ENCODE peak calls at places on chromosomes 4 and X, in ten cellular contexts. D is NCI-H2029; Q is NCI-H1417; C is stimulated activated CD4-positive, alpha-beta T cell treated with anti-CD3 and anti-CD28 coated beads, Interleukin-1b, Interleukin-23, amount 100 ng/mL, for 24 hours; K is natural killer cell; L is HEK293T; J is heart left ventricle; G is T-cell; B is left ventricle myocardium inferior; E is mesendoderm. N is an unnamed sample.

GRCh38 chr4:123649644-123650356 is 253.2 kb downstream of the SPRY1 start:
- DNase-seq in D (peak; percentile 49), Q (peak; percentile 78), C (no peak), K (no peak), L (peak; percentile 42), J (no peak), G (no peak), B (no peak), E (peak; percentile 71), N (peak; percentile 77)

GRCh38 chrX:2696698-2697215 is 5.7 kb downstream of the CD99 start:
- DNase-seq in D (no peak), Q (no peak), C (no peak), K (no peak), L (no peak), J (no peak), G (peak; percentile 37), B (no peak), E (no peak), N (peak; percentile 93)

GRCh38 chrX:102858826-102859627 is 78.0 kb upstream of the RAB40AL start:
- DNase-seq in D (no peak), Q (no peak), C (no peak), K (no peak), L (no peak), J (no peak), G (no peak), B (no peak), E (peak; percentile 72), N (peak; percentile 31)

GRCh38 chr4:41438564-41438963 is 99.4 kb upstream of the LIMCH1 start:
- DNase-seq in D (no peak), Q (no peak), C (no peak), K (no peak), L (no peak), J (no peak), G (no peak), B (no peak), E (no peak), N (no peak)

GRCh38 chrX:93419642-93420041 is 253.7 kb downstream of the NAP1L3 start:
- DNase-seq in D (no peak), Q (no peak), C (no peak), K (no peak), L (no peak), J (no peak), G (no peak), B (no peak), E (peak; percentile 27), N (no peak)

GRCh38 chr4:40204507-40205258 is 7.9 kb downstream of the RHOH start:
- DNase-seq in D (no peak), Q (no peak), C (no peak), K (no peak), L (no peak), J (no peak), G (no peak), B (no peak), E (no peak), N (no peak)

GRCh38 chr4:102472441-102473013 is 28.6 kb upstream of the NFKB1 start:
- DNase-seq in D (no peak), Q (no peak), C (no peak), K (no peak), L (no peak), J (no peak), G (no peak), B (no peak), E (no peak), N (no peak)

GRCh38 chr4:86993909-86994672 is 59.3 kb downstream of the AFF1 start:
- DNase-seq in D (no peak), Q (no peak), C (no peak), K (no peak), L (no peak), J (no peak), G (no peak), B (no peak), E (no peak), N (no peak)